ENCODE peak calls at places on chromosomes 13 and 19, in nine cellular contexts. G is breast epithelium, O is brain microvascular endothelial cell, Q is fibroblast of lung, L is H9, R is hepatocyte, F is lower lobe of right lung, W is Peyer's patch, N is HCT116. E is an unnamed sample.
A peak's percentile ranks its signal among the peaks of the same experiment; 100 is the strongest.

GRCh38 chr19:57438925-57439324 is 3.8 kb downstream of the ZNF749 start:
- DNase-seq in G (no peak), O (no peak), Q (no peak), L (peak; percentile 30), R (no peak), F (no peak), W (no peak), N (no peak), E (no peak)

GRCh38 chr13:75178436-75178835 is 303.5 kb downstream of the TBC1D4 start:
- DNase-seq in G (no peak), O (no peak), Q (no peak), L (no peak), R (no peak), F (no peak), W (no peak), N (no peak), E (no peak)

GRCh38 chr13:76455960-76456359 is 430.2 kb downstream of the KCTD12 start:
- DNase-seq in G (no peak), O (peak; percentile 14), Q (peak; percentile 64), L (no peak), R (no peak), F (no peak), W (no peak), N (no peak), E (no peak)

GRCh38 chr19:33464733-33465115 is 56.9 kb downstream of the PEPD start:
- DNase-seq in G (peak; percentile 9), O (no peak), Q (no peak), L (peak; percentile 8), R (no peak), F (peak; percentile 16), W (no peak), N (no peak), E (no peak)

GRCh38 chr13:21326155-21327030 is 132.7 kb downstream of the ZDHHC20 start:
- DNase-seq in G (no peak), O (peak; percentile 18), Q (peak; percentile 46), L (peak; percentile 87), R (peak; percentile 61), F (no peak), W (no peak), N (no peak), E (peak; percentile 50)

GRCh38 chr13:19927117-19927734 is 31.3 kb upstream of the ZMYM2 start:
- DNase-seq in G (no peak), O (no peak), Q (peak; percentile 24), L (no peak), R (peak; percentile 11), F (no peak), W (no peak), N (peak; percentile 62), E (peak; percentile 55)

GRCh38 chr13:59750860-59751259 is 412.9 kb downstream of the DIAPH3 start:
- DNase-seq in G (no peak), O (peak; percentile 80), Q (peak; percentile 86), L (peak; percentile 74), R (peak; percentile 66), F (no peak), W (no peak), N (no peak), E (no peak)

GRCh38 chr13:71378992-71379905 is 487.8 kb downstream of the DACH1 start:
- DNase-seq in G (no peak), O (no peak), Q (peak; percentile 55), L (no peak), R (no peak), F (no peak), W (no peak), N (no peak), E (no peak)

GRCh38 chr13:74765955-74766354 is 631.8 kb upstream of the KLF12 start:
- DNase-seq in G (no peak), O (no peak), Q (no peak), L (no peak), R (no peak), F (no peak), W (no peak), N (no peak), E (no peak)

GRCh38 chr13:112627161-112627560 is 39.2 kb upstream of the TUBGCP3 start:
- DNase-seq in G (no peak), O (no peak), Q (no peak), L (no peak), R (no peak), F (no peak), W (no peak), N (no peak), E (no peak)

GRCh38 chr13:112626124-112626523 is 38.2 kb upstream of the TUBGCP3 start:
- DNase-seq in G (no peak), O (no peak), Q (no peak), L (no peak), R (no peak), F (no peak), W (no peak), N (no peak), E (no peak)

GRCh38 chr13:112624602-112625430 is 36.9 kb upstream of the TUBGCP3 start:
- DNase-seq in G (no peak), O (no peak), Q (no peak), L (no peak), R (no peak), F (no peak), W (no peak), N (no peak), E (no peak)

GRCh38 chr13:112626761-112627160 is 38.8 kb upstream of the TUBGCP3 start:
- DNase-seq in G (no peak), O (no peak), Q (no peak), L (no peak), R (no peak), F (no peak), W (no peak), N (no peak), E (no peak)

DNA sequence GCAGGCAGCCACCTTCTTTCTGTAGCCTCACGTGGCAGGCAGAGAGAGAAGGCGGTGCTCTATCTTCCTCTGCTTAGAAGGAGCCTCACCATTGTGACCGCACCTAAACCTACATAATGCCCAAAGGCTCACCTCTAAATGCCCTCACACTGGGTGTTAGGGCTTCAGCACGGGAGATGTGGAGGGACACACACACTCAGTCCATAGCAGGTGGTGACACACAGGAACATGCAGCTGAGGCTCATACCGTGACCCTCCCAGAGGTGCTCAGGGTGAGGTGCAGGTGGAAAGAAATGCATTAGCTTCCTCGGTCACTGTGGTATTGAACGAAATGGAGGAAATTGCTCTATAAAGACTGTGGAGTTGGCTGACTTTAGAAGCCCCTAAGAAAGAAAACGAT is 37.7 kb upstream of the TUBGCP3 start:
- DNase-seq in G (no peak), O (no peak), Q (no peak), L (no peak), R (no peak), F (no peak), W (no peak), N (no peak), E (no peak)
- TF ChIP-seq CTCF in G (no peak), O (no peak), Q (no peak), L (no peak), R (no peak), F (no peak), W (no peak), N (no peak), E (no peak)

GRCh38 chr13:84998681-84999080 is 800.5 kb downstream of the SLITRK6 start:
- DNase-seq in G (no peak), O (no peak), Q (no peak), L (no peak), R (no peak), F (no peak), W (no peak), N (no peak), E (no peak)

GRCh38 chr13:84994582-84994981 is 804.6 kb downstream of the SLITRK6 start:
- DNase-seq in G (no peak), O (no peak), Q (peak; percentile 26), L (no peak), R (peak; percentile 41), F (no peak), W (no peak), N (no peak), E (no peak)

GRCh38 chr13:84999252-84999651 is 800.0 kb downstream of the SLITRK6 start:
- DNase-seq in G (no peak), O (no peak), Q (no peak), L (no peak), R (no peak), F (no peak), W (no peak), N (no peak), E (no peak)

DNA sequence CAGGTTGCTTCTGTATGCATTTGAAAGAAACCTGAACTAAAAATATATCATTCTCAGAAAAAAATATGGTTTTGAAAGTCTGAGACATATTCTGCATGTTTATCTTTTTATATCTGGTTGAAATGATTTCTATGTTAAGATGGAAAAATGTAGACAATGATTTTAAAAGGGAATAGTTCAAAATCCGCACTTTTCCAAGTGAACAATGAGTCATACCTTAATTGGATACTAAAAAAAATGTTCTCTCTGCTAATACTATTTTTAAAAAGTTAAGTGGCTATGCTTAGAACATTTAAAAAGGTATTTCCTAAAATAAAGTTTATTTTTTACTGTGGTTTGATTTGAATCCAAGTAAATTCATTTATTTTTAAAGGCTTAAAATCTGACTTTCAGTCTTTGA is 801.4 kb downstream of the SLITRK6 start:
- DNase-seq in G (no peak), O (no peak), Q (no peak), L (no peak), R (no peak), F (no peak), W (no peak), N (no peak), E (no peak)
- H3K27ac ChIP-seq in G (no peak overlapping the region), O (no peak overlapping the region), Q (no peak overlapping the region), L (no peak overlapping the region), R (no peak overlapping the region), F (no peak overlapping the region), W (no peak overlapping the region), N (no peak overlapping the region), E (no peak overlapping the region)

GRCh38 chr19:39030854-39031367 is 1.4 kb downstream of the FBXO27 start:
- DNase-seq in G (no peak), O (no peak), Q (no peak), L (no peak), R (no peak), F (no peak), W (no peak), N (no peak), E (no peak)
- TF ChIP-seq CTCF in G (no peak), O (no peak), Q (no peak), L (no peak), R (no peak), F (no peak), W (no peak), N (no peak), E (no peak)

GRCh38 chr19:9834302-9834725 is 804 bp upstream of the PIN1 start:
- DNase-seq in G (no peak), O (no peak), Q (no peak), L (no peak), R (no peak), F (no peak), W (no peak), N (no peak), E (no peak)

GRCh38 chr19:9835507-9835949 is 410 bp downstream of the PIN1 start:
- DNase-seq in G (no peak), O (no peak), Q (no peak), L (no peak), R (no peak), F (no peak), W (no peak), N (no peak), E (no peak)

GRCh38 chr19:9836021-9836420 is 903 bp downstream of the PIN1 start:
- DNase-seq in G (no peak), O (peak; percentile 40), Q (peak; percentile 22), L (no peak), R (no peak), F (no peak), W (no peak), N (no peak), E (no peak)

GRCh38 chr19:9838324-9838723 is 3.2 kb downstream of the PIN1 start:
- DNase-seq in G (no peak), O (no peak), Q (no peak), L (no peak), R (no peak), F (no peak), W (no peak), N (no peak), E (no peak)

GRCh38 chr19:9834726-9835506 is at the start of gene PIN1:
- DNase-seq in G (peak; percentile 99), O (peak; percentile 99), Q (peak; percentile 97), L (peak; percentile 99), R (peak; percentile 100), F (peak; percentile 100), W (peak; percentile 100), N (peak; percentile 95), E (peak; percentile 98)
- H3K27ac ChIP-seq in G (peak within 1 kb of the TSS; percentile 64), O (peak within 1 kb of the TSS; percentile 26), Q (peak within 1 kb of the TSS; percentile 58), L (no peak within 1 kb of the TSS), R (peak within 1 kb of the TSS; percentile 7), F (peak within 1 kb of the TSS; percentile 83), W (peak within 1 kb of the TSS; percentile 78), N (peak within 1 kb of the TSS; percentile 56), E (peak within 1 kb of the TSS; percentile 71)

E was measured in RWPE1.